ENCODE peak calls at places on chromosomes 3 and 15, in six cellular contexts. L, S, B, Z, C and A are unnamed samples.

GRCh38 chr3:102737353-102737752 is 302.5 kb downstream of the ZPLD1 start:
- DNase-seq in L (no peak), S (no peak), B (no peak), Z (no peak), C (no peak), A (no peak)

GRCh38 chr3:98003306-98003969 is 31.2 kb upstream of the RIOX2 start:
- DNase-seq in S (no peak), Z (no peak), C (no peak), B (no peak), L (no peak), A (no peak)

GRCh38 chr3:176274161-176274560 is 923.1 kb downstream of the TBL1XR1 start:
- DNase-seq in C (no peak), L (no peak), Z (no peak), S (no peak), B (no peak), A (no peak)

GRCh38 chr15:51094606-51095569 is at the start of gene TNFAIP8L3:
- DNase-seq in S (no peak), L (no peak), C (no peak), B (peak), Z (no peak), A (no peak)

GRCh38 chr3:151305081-151305777 is 11.4 kb downstream of the GPR87 start:
- DNase-seq in S (no peak), Z (no peak), B (no peak), C (no peak), L (no peak), A (peak)

GRCh38 chr3:113053169-113053568 is 62.4 kb downstream of the GTPBP8 start:
- DNase-seq in B (no peak), Z (no peak), S (no peak), C (no peak), L (no peak), A (no peak)

GRCh38 chr15:60095711-60096110 is 91.6 kb downstream of the FOXB1 start:
- DNase-seq in B (no peak), Z (no peak), S (no peak), C (no peak), L (no peak), A (no peak)

GRCh38 chr3:113212155-113212844 is 943 bp downstream of the BOC start:
- DNase-seq in B (peak), Z (no peak), S (peak), L (no peak), C (no peak), A (no peak)

GRCh38 chr15:22229971-22230815 is 149.9 kb downstream of the OR4M2 start:
- DNase-seq in L (peak), S (no peak), C (no peak), Z (no peak), B (no peak), A (no peak)

GRCh38 chr3:25381083-25381482 is 47.0 kb upstream of the RARB start:
- DNase-seq in S (no peak), B (no peak), Z (no peak), L (no peak), C (no peak), A (no peak)

GRCh38 chr3:38226273-38226672 is 39.3 kb upstream of the SLC22A13 start:
- DNase-seq in B (no peak), L (no peak), Z (no peak), C (no peak), S (no peak), A (no peak)

DNA sequence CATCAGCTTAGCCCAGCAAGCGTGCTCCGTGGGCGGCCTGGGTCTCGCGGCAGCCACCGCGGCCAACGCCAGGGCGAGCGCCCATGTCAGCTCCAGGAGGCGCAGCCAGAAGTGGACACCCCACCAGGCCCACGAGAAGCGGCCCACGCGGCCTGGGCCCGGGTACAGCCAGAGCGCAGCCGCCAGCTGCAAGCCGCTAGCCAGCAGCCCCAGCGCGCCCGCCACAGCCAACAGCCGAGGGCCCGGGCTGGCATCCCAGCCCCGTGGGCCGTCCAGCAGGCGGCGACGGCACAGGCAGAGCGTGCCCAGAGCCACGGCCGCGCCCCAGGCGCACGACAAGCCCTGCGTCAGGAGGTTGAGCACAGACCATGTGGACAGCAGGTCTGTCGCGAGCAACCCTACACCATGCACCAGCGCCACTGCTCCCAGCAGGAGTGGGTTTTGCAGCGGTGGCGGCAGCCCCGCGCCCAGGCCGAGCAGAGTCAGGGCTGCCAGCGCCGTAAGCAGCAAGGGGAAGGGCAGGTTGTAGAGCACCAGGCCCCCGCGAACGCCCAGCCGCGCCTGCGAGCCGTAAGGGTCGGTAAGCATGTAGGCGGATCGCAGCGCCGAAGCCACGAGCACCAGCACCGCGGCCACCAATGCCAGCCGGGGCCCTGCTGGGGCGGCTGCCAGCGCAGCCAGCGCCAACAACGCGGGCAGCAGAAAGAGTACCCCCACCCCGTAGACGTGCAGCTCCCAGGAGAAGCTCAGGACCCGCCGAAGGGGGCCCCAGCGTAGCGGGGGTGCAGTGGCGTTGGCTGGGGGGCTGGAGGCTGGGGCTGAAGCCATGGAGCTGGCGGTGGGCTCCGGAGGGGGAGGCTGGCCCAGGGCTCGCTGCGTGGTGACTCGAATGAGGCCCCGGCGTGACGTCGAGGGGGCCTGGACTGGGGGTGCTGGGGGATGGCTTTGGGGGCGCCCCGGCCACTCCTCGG is 4.9 kb downstream of the PRRT3 start:
- DNase-seq in Z (no peak), L (peak), S (peak), B (peak), C (no peak), A (peak)
- TF ChIP-seq CTCF in Z (no peak), L (peak), S (peak), B (peak), C (no peak), A (peak)

DNA sequence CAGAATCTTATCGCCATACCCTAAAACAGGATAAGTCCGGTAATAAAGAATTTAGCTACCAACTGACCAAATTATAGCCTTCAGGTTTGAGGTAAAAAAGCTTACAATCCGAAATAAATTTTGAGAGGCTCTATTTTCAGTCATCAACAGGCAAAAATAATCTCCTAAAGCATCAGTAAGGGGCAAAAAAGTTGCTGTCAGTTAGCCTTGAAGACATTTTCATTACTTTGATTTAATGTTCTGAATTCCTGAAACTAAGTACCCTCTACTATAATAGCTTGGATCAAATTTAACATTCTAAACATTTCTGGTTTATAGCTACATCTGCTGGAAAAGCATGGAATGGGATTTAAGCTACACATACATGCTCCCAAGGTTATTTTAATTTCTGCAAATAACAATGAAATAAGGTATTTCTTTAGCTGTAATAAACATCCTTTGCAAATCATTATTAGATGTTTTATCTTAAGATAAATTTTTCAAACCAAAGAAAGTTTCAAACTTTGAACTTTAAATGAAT is 245.5 kb downstream of the ULK4 start:
- DNase-seq in S (no peak), Z (no peak), L (no peak), C (no peak), B (no peak), A (no peak)
- TF ChIP-seq CTCF in S (peak), Z (no peak), L (peak), C (no peak), B (peak), A (peak)

GRCh38 chr3:492586-493296 is 296.2 kb downstream of the CHL1 start:
- DNase-seq in S (no peak), Z (no peak), B (no peak), C (no peak), L (no peak), A (no peak)
- TF ChIP-seq CTCF in S (no peak), Z (no peak), B (no peak), C (no peak), L (no peak), A (no peak)

DNA sequence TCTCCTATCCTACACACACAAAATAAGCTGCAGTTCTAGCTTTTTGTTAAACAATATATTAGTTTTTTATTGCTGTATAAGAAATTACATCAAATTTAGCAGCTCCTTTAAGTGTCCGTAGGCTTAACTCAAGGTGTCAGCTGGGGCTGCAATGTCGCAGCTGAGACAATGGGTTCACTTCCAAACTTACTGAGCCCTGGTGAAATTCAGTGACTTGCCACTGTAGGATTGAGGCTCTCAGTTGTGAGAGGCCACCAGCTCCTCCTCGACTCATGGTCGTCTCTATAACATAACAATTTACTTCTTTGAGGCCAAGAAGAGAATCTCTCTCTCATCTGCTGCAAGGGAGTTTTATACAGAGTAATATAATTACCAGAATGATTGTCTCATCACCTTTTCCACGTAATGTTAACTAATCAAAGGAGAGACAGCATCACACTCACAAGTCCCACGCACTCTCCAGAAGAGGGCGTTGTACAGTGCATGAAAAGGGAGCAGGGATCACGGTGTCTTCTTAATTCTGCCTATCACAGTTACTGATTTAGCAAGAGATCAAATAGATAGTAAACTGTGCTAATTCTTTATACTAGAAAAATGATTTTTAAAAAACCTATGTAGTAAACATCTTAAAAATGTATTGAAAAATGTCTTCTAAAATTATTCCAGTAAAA is 735.6 kb upstream of the GBE1 start:
- DNase-seq in C (no peak), Z (no peak), L (no peak), S (no peak), B (peak), A (no peak)
- TF ChIP-seq CTCF in C (no peak), Z (no peak), L (no peak), S (peak), B (no peak), A (peak)